ENCODE peak calls at places on chromosomes 1 and 21, in seven cellular contexts. A, G, K, D, C, B and X are unnamed samples.

GRCh38 chr1:167623951-167624350 is 6.1 kb upstream of the RCSD1 start:
- DNase-seq in A (no peak), G (no peak), K (no peak), D (no peak), C (no peak), B (no peak), X (no peak)

GRCh38 chr21:17406202-17406601 is 106.6 kb upstream of the CXADR start:
- DNase-seq in A (no peak), G (no peak), K (no peak), D (no peak), C (no peak), B (no peak), X (no peak)

GRCh38 chr1:106584127-106584526 is 472.3 kb upstream of the PRMT6 start:
- DNase-seq in A (no peak), G (no peak), K (no peak), D (no peak), C (no peak), B (no peak), X (no peak)

GRCh38 chr1:228848406-228848805 is 113.1 kb downstream of the RHOU start:
- DNase-seq in A (no peak), G (no peak), K (no peak), D (no peak), C (no peak), B (no peak), X (no peak)

GRCh38 chr1:108080448-108080847 is 115.5 kb upstream of the VAV3 start:
- DNase-seq in A (no peak), G (no peak), K (no peak), D (no peak), C (no peak), B (no peak), X (no peak)

GRCh38 chr21:43923391-43923790 is 58.4 kb downstream of the AGPAT3 start:
- DNase-seq in A (no peak), G (no peak), K (no peak), D (no peak), C (peak), B (no peak), X (no peak)

GRCh38 chr1:74690909-74691308 is 17.3 kb upstream of the ERICH3 start:
- DNase-seq in A (no peak), G (no peak), K (no peak), D (no peak), C (no peak), B (no peak), X (no peak)

GRCh38 chr1:183989078-183989577 is 48.4 kb downstream of the COLGALT2 start:
- DNase-seq in A (no peak), G (peak), K (no peak), D (no peak), C (no peak), B (peak), X (no peak)

GRCh38 chr1:38680801-38681510 is 178.6 kb downstream of the RRAGC start:
- DNase-seq in A (no peak), G (peak), K (no peak), D (peak), C (no peak), B (no peak), X (no peak)

GRCh38 chr1:66778969-66779368 is 22.1 kb downstream of the INSL5 start:
- DNase-seq in A (no peak), G (no peak), K (no peak), D (no peak), C (no peak), B (no peak), X (no peak)

GRCh38 chr1:203055166-203055799 is 29.0 kb downstream of the PPFIA4 start:
- DNase-seq in A (no peak), G (peak), K (no peak), D (peak), C (no peak), B (no peak), X (peak)

GRCh38 chr1:243667591-243667990 is 182.5 kb downstream of the AKT3 start:
- DNase-seq in A (no peak), G (no peak), K (no peak), D (no peak), C (no peak), B (peak), X (no peak)

GRCh38 chr21:14259669-14260458 is 43.9 kb downstream of the RBM11 start:
- DNase-seq in A (peak), G (peak), K (peak), D (peak), C (peak), B (no peak), X (no peak)

GRCh38 chr1:159849972-159850371 is 12.5 kb downstream of the VSIG8 start:
- DNase-seq in A (no peak), G (no peak), K (no peak), D (no peak), C (no peak), B (no peak), X (no peak)

GRCh38 chr1:85339089-85339488 is 62.7 kb upstream of the BCL10 start:
- DNase-seq in A (peak), G (peak), K (peak), D (no peak), C (no peak), B (no peak), X (no peak)

GRCh38 chr21:43196789-43197188 is 28.0 kb downstream of the CRYAA start:
- DNase-seq in A (no peak), G (no peak), K (no peak), D (no peak), C (no peak), B (no peak), X (no peak)

GRCh38 chr1:42931108-42931539 is 27.5 kb downstream of the SLC2A1 start:
- DNase-seq in A (no peak), G (peak), K (no peak), D (no peak), C (peak), B (peak), X (no peak)

GRCh38 chr1:92709738-92710137 is 75.2 kb downstream of the EVI5 start:
- DNase-seq in A (no peak), G (peak), K (peak), D (no peak), C (no peak), B (no peak), X (no peak)

DNA sequence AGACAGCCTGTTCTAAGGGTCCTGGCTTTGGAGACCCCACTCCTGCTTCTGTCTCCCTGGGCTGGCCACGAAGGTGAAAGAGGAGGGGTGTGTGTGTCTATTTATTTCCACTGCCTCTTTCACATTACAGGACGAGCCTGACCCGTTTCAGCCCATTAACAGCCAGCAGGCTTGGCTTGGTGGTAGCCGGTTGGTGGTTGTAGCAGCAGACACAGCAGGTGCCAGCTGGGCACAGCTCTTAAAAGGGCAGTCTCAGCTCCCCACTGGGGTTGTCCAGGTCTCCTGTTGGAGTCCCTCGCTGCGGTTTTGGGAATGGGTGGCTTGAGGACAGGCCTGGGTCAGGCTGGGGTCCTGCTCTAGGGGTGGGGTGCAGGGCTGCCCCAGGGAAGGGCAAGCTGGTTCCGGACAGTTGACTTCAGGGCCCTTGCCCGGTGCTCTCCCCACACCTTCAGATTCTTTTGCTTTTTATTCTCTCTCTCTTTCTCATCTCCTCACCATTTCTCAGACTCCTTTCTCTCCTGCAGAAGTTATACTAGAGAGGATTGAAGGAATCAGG is 84.6 kb downstream of the ACTL8 start:
- DNase-seq in A (no peak), G (no peak), K (no peak), D (no peak), C (no peak), B (no peak), X (no peak)
- TF ChIP-seq YY1 in A (no peak), G (no peak), K (no peak), D (no peak), C (no peak), B (no peak), X (no peak)

DNA sequence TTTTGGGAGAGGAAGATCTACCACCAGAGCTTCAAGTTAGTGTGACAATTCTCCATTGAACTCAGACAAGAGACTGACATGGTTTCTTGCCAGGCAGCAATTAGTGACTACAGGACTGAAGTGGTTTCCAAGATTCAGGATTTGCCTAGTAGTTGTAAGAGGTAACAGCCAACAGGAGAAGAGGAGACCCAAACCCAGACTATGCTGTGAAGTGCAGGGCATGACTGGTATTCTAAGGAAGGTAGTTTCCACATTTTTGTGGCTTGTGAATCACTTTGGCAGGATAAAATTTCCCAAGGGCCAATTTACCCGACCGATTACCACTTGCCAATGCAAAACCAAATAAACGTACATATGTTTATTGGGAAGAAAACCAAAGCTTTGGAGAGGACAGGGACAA is 14.7 kb upstream of the RAP1A start:
- DNase-seq in A (no peak), G (no peak), K (no peak), D (no peak), C (no peak), B (no peak), X (no peak)
- TF ChIP-seq YY1 in A (no peak), G (no peak), K (no peak), D (no peak), C (no peak), B (no peak), X (no peak)

DNA sequence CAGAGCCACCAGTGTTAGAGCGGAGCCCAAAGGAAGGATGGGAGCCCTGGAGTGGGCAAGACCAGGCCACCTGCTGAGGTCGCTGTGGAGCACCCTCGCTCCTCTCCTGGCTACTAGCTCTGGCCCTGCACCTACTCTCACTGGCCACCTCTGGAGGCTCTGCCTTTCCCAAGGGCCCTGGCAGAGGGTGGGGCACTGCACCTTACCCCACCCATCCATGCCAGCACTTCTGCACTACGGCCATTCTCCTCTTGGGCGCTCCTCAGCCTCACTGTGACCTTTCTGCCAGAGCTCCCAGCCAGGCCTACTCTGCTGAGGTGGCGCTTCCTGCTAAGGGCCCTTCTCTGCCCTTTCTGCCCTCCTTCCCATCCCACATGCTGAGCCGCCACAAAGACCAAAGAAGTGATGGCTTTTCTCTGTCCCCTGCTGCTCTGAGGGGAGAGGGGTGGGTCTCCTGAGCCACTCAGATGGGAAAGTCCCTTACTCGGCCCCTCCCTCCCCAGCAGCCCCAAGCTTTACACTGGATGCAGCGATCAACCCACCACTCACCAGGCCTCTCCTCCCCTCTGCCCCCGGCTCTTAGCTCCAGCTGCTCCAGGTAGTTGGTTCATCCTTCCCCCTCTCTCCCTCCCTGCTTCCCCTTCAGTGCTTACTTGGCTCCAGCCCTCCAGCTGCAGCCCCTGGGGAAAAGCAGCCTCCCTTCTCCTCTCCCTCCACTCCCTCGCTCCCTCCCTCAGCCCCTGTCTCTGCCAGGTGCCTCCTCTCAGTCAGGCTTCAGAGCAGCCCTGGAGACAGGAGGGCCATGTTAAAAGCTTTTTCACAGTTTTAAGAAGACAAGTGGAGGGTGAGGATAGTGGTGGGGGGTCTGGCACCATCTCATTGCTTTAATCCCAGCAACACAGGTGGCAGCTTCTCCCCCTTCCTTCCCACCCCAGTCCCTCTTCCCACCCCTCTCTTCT is 14.8 kb upstream of the TMEM222 start:
- DNase-seq in A (peak), G (peak), K (peak), D (peak), C (no peak), B (no peak), X (no peak)
- TF ChIP-seq YY1 in A (no peak), G (no peak), K (no peak), D (no peak), C (no peak), B (no peak), X (peak)

GRCh38 chr21:41886331-41886730 is 7.2 kb upstream of the PRDM15 start:
- DNase-seq in A (no peak), G (no peak), K (no peak), D (no peak), C (no peak), B (no peak), X (no peak)
- TF ChIP-seq YY1 in A (no peak), G (no peak), K (no peak), D (no peak), C (no peak), B (no peak), X (no peak)

GRCh38 chr1:172929006-172929405 is 121.7 kb downstream of the TNFSF18 start:
- DNase-seq in A (no peak), G (no peak), K (no peak), D (no peak), C (no peak), B (no peak), X (no peak)
- TF ChIP-seq YY1 in A (no peak), G (no peak), K (no peak), D (no peak), C (no peak), B (no peak), X (no peak)

GRCh38 chr1:41122851-41123518 is 101.5 kb upstream of the SLFNL1 start:
- DNase-seq in A (peak), G (peak), K (peak), D (peak), C (peak), B (no peak), X (no peak)
- TF ChIP-seq YY1 in A (no peak), G (no peak), K (no peak), D (no peak), C (no peak), B (no peak), X (no peak)

GRCh38 chr1:19468397-19468956 is 16.9 kb downstream of the CAPZB start:
- DNase-seq in A (no peak), G (peak), K (peak), D (no peak), C (no peak), B (no peak), X (no peak)
- TF ChIP-seq YY1 in A (no peak), G (no peak), K (no peak), D (no peak), C (no peak), B (no peak), X (no peak)

GRCh38 chr1:235021815-235022214 is 106.8 kb downstream of the TOMM20 start:
- DNase-seq in A (no peak), G (no peak), K (no peak), D (no peak), C (no peak), B (no peak), X (no peak)
- TF ChIP-seq YY1 in A (no peak), G (no peak), K (no peak), D (no peak), C (no peak), B (no peak), X (no peak)